ENCODE peak calls at places on chromosomes 3 and 15, in nine cellular contexts. G, N, D, Q, A, S, C, J and M are unnamed samples.

GRCh38 chr3:101850327-101851048 is 1.2 kb downstream of the NFKBIZ start:
- DNase-seq in G (no peak), N (no peak), D (no peak), Q (peak), A (no peak), S (peak), C (peak), J (no peak), M (no peak)

GRCh38 chr3:5653426-5653825 is 465.9 kb downstream of the EDEM1 start:
- DNase-seq in G (no peak), N (no peak), D (no peak), Q (no peak), A (no peak), S (no peak), C (no peak), J (no peak), M (no peak)

GRCh38 chr3:122745365-122746021 is 48.1 kb downstream of the HSPBAP1 start:
- DNase-seq in G (no peak), N (no peak), D (no peak), Q (no peak), A (no peak), S (peak), C (no peak), J (no peak), M (no peak)

GRCh38 chr3:80014576-80014975 is 246.8 kb upstream of the ROBO1 start:
- DNase-seq in G (no peak), N (no peak), D (no peak), Q (no peak), A (no peak), S (no peak), C (no peak), J (no peak), M (no peak)

GRCh38 chr3:86793786-86794185 is 197.2 kb downstream of the VGLL3 start:
- DNase-seq in G (no peak), N (no peak), D (no peak), Q (no peak), A (peak), S (peak), C (no peak), J (no peak), M (no peak)

GRCh38 chr3:12294885-12295580 is 6.2 kb downstream of the PPARG start:
- DNase-seq in G (no peak), N (no peak), D (no peak), Q (no peak), A (peak), S (peak), C (no peak), J (no peak), M (no peak)

GRCh38 chr15:63530762-63531299 is 26.4 kb downstream of the USP3 start:
- DNase-seq in G (no peak), N (no peak), D (no peak), Q (no peak), A (no peak), S (no peak), C (no peak), J (no peak), M (no peak)

GRCh38 chr3:69716119-69716518 is 23.1 kb upstream of the MITF start:
- DNase-seq in G (no peak), N (no peak), D (no peak), Q (no peak), A (no peak), S (peak), C (no peak), J (no peak), M (no peak)

GRCh38 chr3:120203621-120204020 is 81.4 kb downstream of the GPR156 start:
- DNase-seq in G (no peak), N (no peak), D (no peak), Q (no peak), A (no peak), S (no peak), C (no peak), J (no peak), M (no peak)

GRCh38 chr3:183148056-183148455 is 14.5 kb downstream of the LAMP3 start:
- DNase-seq in G (no peak), N (no peak), D (no peak), Q (no peak), A (no peak), S (peak), C (no peak), J (no peak), M (no peak)

GRCh38 chr3:37686225-37686624 is 175.5 kb upstream of the CTDSPL start:
- DNase-seq in G (no peak), N (no peak), D (no peak), Q (no peak), A (peak), S (no peak), C (no peak), J (no peak), M (no peak)

GRCh38 chr15:83012038-83012490 is 625 bp upstream of the C15orf40 start:
- DNase-seq in G (no peak), N (no peak), D (no peak), Q (no peak), A (no peak), S (peak), C (no peak), J (no peak), M (no peak)

GRCh38 chr15:77874071-77874470 is 203.4 kb downstream of the TBC1D2B start:
- DNase-seq in G (no peak), N (no peak), D (no peak), Q (no peak), A (no peak), S (no peak), C (no peak), J (peak), M (no peak)

GRCh38 chr3:8593022-8593817 is 51.4 kb downstream of the SSUH2 start:
- DNase-seq in G (no peak), N (no peak), D (no peak), Q (no peak), A (no peak), S (peak), C (no peak), J (no peak), M (no peak)

GRCh38 chr15:58628206-58629057 is 121.1 kb downstream of the ADAM10 start:
- DNase-seq in G (no peak), N (no peak), D (no peak), Q (no peak), A (no peak), S (peak), C (peak), J (no peak), M (no peak)

GRCh38 chr3:45965281-45966052 is 22.2 kb downstream of the CXCR6 start:
- DNase-seq in G (no peak), N (no peak), D (no peak), Q (no peak), A (no peak), S (no peak), C (no peak), J (no peak), M (no peak)

GRCh38 chr15:96767703-96768434 is 437.4 kb downstream of the NR2F2 start:
- DNase-seq in G (no peak), N (no peak), D (no peak), Q (no peak), A (peak), S (no peak), C (no peak), J (no peak), M (no peak)

GRCh38 chr15:62464705-62465104 is 299.6 kb upstream of the C2CD4B start:
- DNase-seq in G (no peak), N (no peak), D (no peak), Q (no peak), A (peak), S (peak), C (no peak), J (no peak), M (no peak)

GRCh38 chr15:74220475-74221248 is 15.5 kb upstream of the CCDC33 start:
- DNase-seq in G (no peak), N (no peak), D (no peak), Q (no peak), A (no peak), S (no peak), C (no peak), J (no peak), M (no peak)

GRCh38 chr3:150169279-150169970 is 198.7 kb upstream of the PFN2 start:
- DNase-seq in G (no peak), N (no peak), D (no peak), Q (no peak), A (no peak), S (peak), C (no peak), J (no peak), M (no peak)

GRCh38 chr3:150920236-150920635 is 15.0 kb upstream of the MINDY4B start:
- DNase-seq in G (no peak), N (no peak), D (no peak), Q (no peak), A (no peak), S (no peak), C (no peak), J (no peak), M (no peak)

GRCh38 chr3:107561980-107562379 is 39.2 kb downstream of the BBX start:
- DNase-seq in G (no peak), N (no peak), D (no peak), Q (no peak), A (no peak), S (peak), C (no peak), J (no peak), M (no peak)

GRCh38 chr3:72245183-72245811 is 460.3 kb upstream of the PROK2 start:
- DNase-seq in G (no peak), N (peak), D (no peak), Q (no peak), A (no peak), S (peak), C (no peak), J (peak), M (no peak)

GRCh38 chr3:81442758-81443456 is 318.5 kb downstream of the GBE1 start:
- DNase-seq in G (no peak), N (no peak), D (no peak), Q (no peak), A (no peak), S (no peak), C (no peak), J (no peak), M (no peak)

GRCh38 chr3:166282931-166283330 is 445.7 kb upstream of the BCHE start:
- DNase-seq in G (no peak), N (no peak), D (no peak), Q (no peak), A (no peak), S (no peak), C (no peak), J (no peak), M (peak)

GRCh38 chr3:143203848-143204247 is 84.3 kb downstream of the CHST2 start:
- DNase-seq in G (no peak), N (no peak), D (no peak), Q (no peak), A (no peak), S (peak), C (no peak), J (no peak), M (no peak)

GRCh38 chr15:64931381-64931780 is 19.7 kb downstream of the ANKDD1A start:
- DNase-seq in G (no peak), N (no peak), D (no peak), Q (no peak), A (no peak), S (no peak), C (no peak), J (no peak), M (no peak)

GRCh38 chr3:140859592-140860336 is 81.9 kb upstream of the SLC25A36 start:
- DNase-seq in G (no peak), N (no peak), D (no peak), Q (no peak), A (no peak), S (no peak), C (no peak), J (no peak), M (no peak)

GRCh38 chr3:119145500-119146167 is at the start of gene TEX55:
- DNase-seq in G (no peak), N (no peak), D (peak), Q (no peak), A (peak), S (peak), C (peak), J (no peak), M (peak)

GRCh38 chr3:131658115-131658514 is 155.3 kb upstream of the MRPL3 start:
- DNase-seq in G (no peak), N (no peak), D (no peak), Q (no peak), A (no peak), S (no peak), C (no peak), J (no peak), M (no peak)

GRCh38 chr3:78580691-78581090 is 1187.1 kb downstream of the ROBO1 start:
- DNase-seq in G (no peak), N (no peak), D (no peak), Q (no peak), A (peak), S (peak), C (no peak), J (no peak), M (no peak)

GRCh38 chr3:15300318-15301078 is 31.9 kb downstream of the SH3BP5 start:
- DNase-seq in G (no peak), N (peak), D (no peak), Q (no peak), A (peak), S (peak), C (peak), J (no peak), M (no peak)

GRCh38 chr15:31390777-31391486 is 64.3 kb downstream of the KLF13 start:
- DNase-seq in G (no peak), N (no peak), D (no peak), Q (no peak), A (peak), S (no peak), C (no peak), J (no peak), M (no peak)

GRCh38 chr3:154971341-154971740 is 108.8 kb upstream of the MME start:
- DNase-seq in G (no peak), N (no peak), D (no peak), Q (no peak), A (no peak), S (peak), C (no peak), J (no peak), M (no peak)

GRCh38 chr3:114389156-114389555 is 95.3 kb downstream of the TIGIT start:
- DNase-seq in G (no peak), N (no peak), D (no peak), Q (no peak), A (no peak), S (no peak), C (no peak), J (no peak), M (no peak)

GRCh38 chr15:79431636-79432344 is at the start of gene MINAR1:
- DNase-seq in G (no peak), N (no peak), D (no peak), Q (no peak), A (peak), S (peak), C (no peak), J (peak), M (peak)

GRCh38 chr15:44593042-44593736 is 56.2 kb downstream of the EIF3J start:
- DNase-seq in G (no peak), N (no peak), D (no peak), Q (peak), A (no peak), S (peak), C (peak), J (no peak), M (no peak)

GRCh38 chr3:115659253-115659652 is 35.9 kb downstream of the GAP43 start:
- DNase-seq in G (no peak), N (no peak), D (no peak), Q (no peak), A (no peak), S (peak), C (no peak), J (no peak), M (no peak)
- H3K4me3 ChIP-seq in G (peak), N (no peak), D (no peak), Q (peak), A (no peak), S (peak), C (peak), J (peak), M (peak)

GRCh38 chr3:52682016-52682415 is 3.7 kb downstream of the PBRM1 start:
- DNase-seq in G (peak), N (peak), D (no peak), Q (no peak), A (peak), S (peak), C (peak), J (no peak), M (peak)
- H3K4me3 ChIP-seq in G (no peak), N (no peak), D (no peak), Q (no peak), A (no peak), S (no peak), C (no peak), J (no peak), M (no peak)

DNA sequence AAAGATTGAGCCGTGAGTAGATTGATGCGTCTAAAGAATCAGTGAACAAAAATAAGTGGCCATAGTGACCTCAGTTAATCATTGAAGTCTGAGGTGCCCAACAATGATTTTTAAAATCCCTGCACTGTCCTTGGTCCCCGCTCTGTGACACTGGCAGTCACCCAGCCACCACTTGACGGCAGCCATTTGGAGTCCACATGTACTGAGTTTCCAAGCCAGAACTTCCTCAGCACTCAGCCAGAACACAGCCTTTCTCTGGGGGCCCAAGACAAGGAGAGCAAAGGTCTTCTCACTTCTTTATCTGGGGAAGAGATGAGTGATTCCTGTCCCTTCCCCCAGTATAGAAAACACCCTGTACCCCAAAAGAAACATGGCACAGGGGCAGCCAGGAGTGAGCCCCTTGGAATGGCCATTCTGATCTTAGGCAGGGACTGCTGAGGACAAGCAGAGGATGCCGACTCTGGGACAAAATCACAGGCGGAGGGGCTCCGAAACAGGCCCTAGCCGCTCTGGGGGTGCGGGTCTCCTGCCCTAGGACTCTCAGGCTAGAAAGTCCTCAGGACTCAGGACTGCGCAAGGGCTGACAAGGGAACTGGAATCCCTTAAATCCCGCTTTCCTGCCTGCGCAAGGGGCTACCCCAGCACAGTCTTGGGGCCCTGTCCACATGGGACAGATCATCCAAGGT is 12.7 kb downstream of the PAK6 start:
- DNase-seq in G (no peak), N (no peak), D (no peak), Q (no peak), A (no peak), S (no peak), C (no peak), J (peak), M (no peak)
- H3K4me3 ChIP-seq in G (no peak), N (no peak), D (no peak), Q (no peak), A (no peak), S (no peak), C (no peak), J (no peak), M (peak)

GRCh38 chr15:84599906-84600305 is 903 bp upstream of the ZSCAN2 start:
- DNase-seq in G (no peak), N (no peak), D (no peak), Q (no peak), A (no peak), S (no peak), C (no peak), J (peak), M (no peak)
- H3K4me3 ChIP-seq in G (no peak), N (no peak), D (no peak), Q (no peak), A (no peak), S (peak), C (no peak), J (peak), M (peak)

GRCh38 chr15:56734013-56734625 is 810 bp upstream of the ZNF280D start:
- DNase-seq in G (no peak), N (no peak), D (no peak), Q (no peak), A (peak), S (no peak), C (peak), J (no peak), M (no peak)
- H3K4me3 ChIP-seq in G (peak), N (no peak), D (no peak), Q (peak), A (no peak), S (peak), C (no peak), J (peak), M (peak)

GRCh38 chr3:106093616-106094015 is 224.8 kb upstream of the CBLB start:
- DNase-seq in G (no peak), N (no peak), D (no peak), Q (no peak), A (no peak), S (no peak), C (no peak), J (no peak), M (no peak)

GRCh38 chr3:106092792-106093191 is 224.0 kb upstream of the CBLB start:
- DNase-seq in G (no peak), N (no peak), D (no peak), Q (no peak), A (no peak), S (peak), C (no peak), J (no peak), M (no peak)

GRCh38 chr3:106103383-106103782 is 234.6 kb upstream of the CBLB start:
- DNase-seq in G (no peak), N (no peak), D (no peak), Q (no peak), A (no peak), S (no peak), C (peak), J (no peak), M (no peak)

DNA sequence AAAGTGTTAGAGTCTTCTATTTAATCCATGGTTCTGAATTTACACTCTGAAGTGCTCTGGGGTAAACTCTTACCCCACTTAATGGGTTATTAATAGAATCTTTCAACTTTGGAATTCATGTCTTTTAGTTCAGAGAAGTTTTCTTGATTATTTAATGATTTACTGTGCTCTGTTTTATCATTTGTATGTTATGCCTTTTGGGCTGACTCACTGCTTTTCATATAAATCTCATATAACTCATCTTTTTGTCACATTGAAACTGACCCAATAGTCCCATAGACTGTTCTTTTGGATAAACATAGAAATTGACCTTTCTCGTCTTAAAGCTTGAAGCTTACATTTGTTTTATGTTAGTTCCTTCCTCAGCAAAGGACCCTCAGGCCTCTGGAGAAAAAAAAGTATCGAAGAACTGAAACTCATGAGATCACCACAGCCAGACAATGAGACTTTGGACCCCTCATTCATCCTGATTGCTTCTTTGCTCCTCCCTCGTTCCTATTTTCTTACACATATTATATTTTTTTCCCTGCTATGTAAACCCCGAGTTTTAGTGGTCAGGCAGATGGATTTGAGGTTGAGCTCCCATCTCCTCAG is 229.1 kb upstream of the CBLB start:
- DNase-seq in G (no peak), N (no peak), D (no peak), Q (no peak), A (no peak), S (no peak), C (no peak), J (no peak), M (no peak)
- H3K4me3 ChIP-seq in G (no peak), N (no peak), D (no peak), Q (no peak), A (no peak), S (no peak), C (no peak), J (no peak), M (no peak)

GRCh38 chr3:192848371-192849233 is 69.1 kb downstream of the MB21D2 start:
- DNase-seq in G (no peak), N (no peak), D (no peak), Q (no peak), A (no peak), S (no peak), C (no peak), J (no peak), M (no peak)
- H3K4me3 ChIP-seq in G (no peak), N (no peak), D (no peak), Q (no peak), A (no peak), S (peak), C (no peak), J (no peak), M (no peak)

GRCh38 chr3:64443553-64444331 is 218.5 kb upstream of the PRICKLE2 start:
- DNase-seq in G (peak), N (no peak), D (no peak), Q (no peak), A (no peak), S (peak), C (no peak), J (no peak), M (no peak)
- H3K4me3 ChIP-seq in G (no peak), N (peak), D (no peak), Q (no peak), A (no peak), S (peak), C (no peak), J (no peak), M (no peak)

GRCh38 chr3:180888992-180889560 is 23.4 kb upstream of the FXR1 start:
- DNase-seq in G (no peak), N (no peak), D (no peak), Q (no peak), A (peak), S (no peak), C (no peak), J (no peak), M (no peak)
- H3K4me3 ChIP-seq in G (no peak), N (no peak), D (no peak), Q (no peak), A (no peak), S (no peak), C (no peak), J (no peak), M (no peak)

GRCh38 chr3:126986001-126986400 is 3.1 kb downstream of the PLXNA1 start:
- DNase-seq in G (no peak), N (no peak), D (no peak), Q (no peak), A (no peak), S (peak), C (no peak), J (no peak), M (no peak)
- H3K4me3 ChIP-seq in G (no peak), N (no peak), D (no peak), Q (no peak), A (no peak), S (no peak), C (no peak), J (no peak), M (no peak)